ENCODE peak calls at places on chromosome 21, in eight cellular contexts. T, W, X, Q, P, A, I and H are unnamed samples.

GRCh38 chr21:20030390-20030789 is 967.8 kb upstream of the NCAM2 start:
- DNase-seq in W (no peak), X (no peak), P (no peak), T (no peak), I (no peak), Q (peak), A (no peak), H (no peak)

GRCh38 chr21:30436986-30437385 is 3.1 kb upstream of the KRTAP15-1 start:
- DNase-seq in X (no peak), W (no peak), I (no peak), P (no peak), Q (no peak), A (no peak), T (no peak), H (no peak)

GRCh38 chr21:15795533-15795932 is 65.8 kb downstream of the USP25 start:
- DNase-seq in I (no peak), Q (no peak), X (no peak), A (no peak), P (no peak), W (no peak), T (no peak), H (no peak)

GRCh38 chr21:15495965-15496364 is 233.8 kb upstream of the USP25 start:
- DNase-seq in X (no peak), I (no peak), P (no peak), Q (no peak), W (no peak), A (no peak), T (no peak), H (no peak)

GRCh38 chr21:32886339-32886738 is 114.8 kb upstream of the PAXBP1 start:
- DNase-seq in T (peak), A (no peak), W (no peak), I (no peak), Q (no peak), P (no peak), X (no peak), H (no peak)

GRCh38 chr21:23384679-23385078 is 2222.6 kb downstream of the MRPL39 start:
- DNase-seq in A (no peak), T (no peak), I (no peak), Q (no peak), P (no peak), X (no peak), W (no peak), H (no peak)

GRCh38 chr21:29961291-29962027 is 21.7 kb upstream of the GRIK1 start:
- DNase-seq in I (no peak), X (no peak), Q (no peak), T (no peak), W (no peak), P (no peak), A (no peak), H (no peak)

GRCh38 chr21:38913120-38913975 is 107.6 kb downstream of the ETS2 start:
- DNase-seq in W (peak), I (peak), X (peak), Q (peak), P (no peak), T (peak), A (peak), H (peak)

GRCh38 chr21:39510240-39510639 is 58.5 kb downstream of the SH3BGR start:
- DNase-seq in A (no peak), Q (no peak), W (no peak), I (no peak), P (no peak), X (no peak), T (no peak), H (no peak)

GRCh38 chr21:26964379-26964778 is 2.5 kb downstream of the ADAMTS5 start:
- DNase-seq in I (peak), P (no peak), X (peak), Q (peak), A (peak), W (no peak), T (no peak), H (no peak)

GRCh38 chr21:27149034-27149433 is 182.1 kb upstream of the ADAMTS5 start:
- DNase-seq in X (no peak), W (no peak), I (no peak), T (no peak), A (no peak), Q (no peak), P (no peak), H (no peak)

GRCh38 chr21:27244356-27244755 is 277.5 kb upstream of the ADAMTS5 start:
- DNase-seq in P (no peak), X (no peak), I (no peak), T (no peak), W (no peak), A (no peak), Q (no peak), H (no peak)

GRCh38 chr21:9837946-9838801 is 683.2 kb upstream of the TPTE start:
- DNase-seq in T (no peak), P (no peak), W (no peak), Q (no peak), A (no peak), X (peak), I (no peak), H (no peak)

DNA sequence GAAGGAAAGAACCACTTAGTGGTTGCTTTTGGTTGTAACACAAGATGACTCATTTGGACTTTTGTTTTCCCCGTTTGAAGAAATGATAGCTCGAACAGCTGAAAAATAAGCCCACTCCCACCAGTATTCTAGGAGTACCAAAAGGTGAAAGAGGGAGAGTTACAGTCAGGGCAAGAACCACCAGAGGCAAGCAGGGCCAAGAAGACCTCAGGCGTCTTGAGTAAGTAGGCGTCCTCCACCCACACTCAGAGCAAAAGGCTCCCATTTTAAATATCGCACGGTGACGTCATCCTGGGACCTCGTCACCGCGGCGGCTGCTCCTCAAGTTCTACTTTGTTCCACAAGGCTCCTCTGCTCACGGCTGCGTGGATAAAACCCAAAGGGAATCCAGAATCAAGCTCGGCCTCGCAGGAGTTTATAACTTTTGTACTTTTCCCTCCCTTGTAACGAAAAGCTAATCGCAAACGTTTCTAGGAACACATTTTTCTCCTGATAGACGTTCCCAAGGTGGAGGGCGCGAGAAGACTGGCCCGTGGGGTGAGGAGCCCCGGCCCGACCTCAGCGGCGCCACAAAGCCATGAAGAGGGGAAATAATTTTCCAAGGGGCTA is 1.2 kb downstream of the BTG3 start:
- DNase-seq in W (peak), A (peak), X (peak), T (peak), I (peak), Q (peak), P (peak), H (peak)
- TF ChIP-seq POLR2A in W (peak), A (peak), X (no peak), T (no peak), I (no peak), Q (no peak), P (peak), H (peak)

DNA sequence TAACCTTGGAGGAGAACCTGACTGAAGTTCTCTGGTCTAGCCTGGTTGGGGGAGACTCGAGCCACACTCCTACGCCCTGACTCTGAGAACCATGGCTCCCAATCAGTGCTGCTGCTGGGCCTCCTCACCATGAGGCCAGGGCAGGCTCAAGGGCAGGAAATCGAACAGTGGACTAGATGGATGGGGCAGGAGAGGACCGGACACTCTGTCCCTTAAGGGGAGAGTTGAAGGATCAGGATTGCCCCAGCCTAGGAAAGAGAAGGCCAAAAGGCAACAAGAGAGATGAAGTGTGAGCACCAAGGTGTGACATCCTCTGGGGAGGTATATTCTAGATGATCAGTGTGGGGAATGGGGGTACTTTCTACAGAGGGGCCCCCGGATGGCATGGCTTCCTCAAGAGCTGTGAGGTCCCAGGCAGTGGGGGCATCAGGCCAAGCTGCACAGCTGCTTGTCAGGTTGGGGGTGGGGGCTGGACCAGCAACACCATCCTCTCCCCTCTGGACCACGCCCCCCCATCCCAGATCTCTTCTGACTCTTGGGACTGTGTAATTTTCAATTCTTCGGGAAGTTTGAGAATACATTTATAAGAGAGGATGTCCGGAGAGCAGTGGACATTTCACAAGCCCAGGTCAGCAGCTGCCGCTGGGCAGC is 34.0 kb downstream of the MX1 start:
- DNase-seq in T (no peak), P (no peak), X (no peak), A (no peak), Q (no peak), W (no peak), I (no peak), H (no peak)
- TF ChIP-seq POLR2A in T (no peak), P (peak), X (no peak), A (no peak), Q (no peak), W (no peak), I (no peak), H (no peak)

DNA sequence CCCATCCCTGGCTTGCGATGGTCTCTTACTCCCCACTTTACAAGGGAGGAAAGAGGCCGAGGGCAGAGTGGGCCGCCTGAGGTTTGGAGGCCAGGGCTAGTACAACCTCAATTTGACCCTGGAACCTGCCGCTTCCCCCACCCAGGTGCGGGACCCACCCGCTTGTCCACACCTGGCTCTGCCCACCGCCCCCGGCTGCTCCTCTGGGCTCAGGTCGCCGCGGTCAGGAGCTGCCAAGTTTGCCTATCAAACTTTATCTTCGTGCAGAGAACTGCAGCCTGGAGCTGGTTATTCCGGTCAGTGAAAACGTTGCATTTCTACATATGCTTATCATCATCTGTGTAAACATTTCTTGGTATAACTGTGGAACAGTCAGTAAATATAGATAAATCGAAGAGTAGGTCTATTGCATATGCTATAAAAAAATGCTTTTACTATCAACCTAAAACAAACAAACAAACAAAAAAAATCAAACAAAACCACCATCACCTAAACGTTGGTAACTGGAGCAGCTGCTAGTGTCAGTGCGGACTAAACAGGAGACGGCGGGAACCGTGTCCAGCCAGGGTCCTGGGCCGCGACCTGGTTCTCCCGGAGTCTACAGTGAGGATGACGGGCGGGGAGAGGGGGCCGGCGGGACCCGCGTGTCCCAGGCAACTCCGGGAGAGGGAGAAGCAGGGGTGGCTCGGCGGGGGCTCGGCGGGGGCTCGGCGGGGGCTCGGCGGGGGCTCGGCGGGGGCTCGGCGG is 906 bp upstream of the ADARB1 start:
- DNase-seq in W (no peak), X (peak), P (no peak), T (peak), I (peak), A (peak), Q (no peak), H (peak)
- TF ChIP-seq POLR2A in W (no peak), X (no peak), P (no peak), T (no peak), I (no peak), A (no peak), Q (no peak), H (peak)

GRCh38 chr21:44871576-44872265 is 1.8 kb downstream of the PTTG1IP start:
- DNase-seq in X (peak), Q (peak), T (peak), A (peak), W (peak), P (no peak), I (no peak), H (peak)
- TF ChIP-seq POLR2A in X (no peak), Q (no peak), T (no peak), A (no peak), W (no peak), P (no peak), I (no peak), H (no peak)

DNA sequence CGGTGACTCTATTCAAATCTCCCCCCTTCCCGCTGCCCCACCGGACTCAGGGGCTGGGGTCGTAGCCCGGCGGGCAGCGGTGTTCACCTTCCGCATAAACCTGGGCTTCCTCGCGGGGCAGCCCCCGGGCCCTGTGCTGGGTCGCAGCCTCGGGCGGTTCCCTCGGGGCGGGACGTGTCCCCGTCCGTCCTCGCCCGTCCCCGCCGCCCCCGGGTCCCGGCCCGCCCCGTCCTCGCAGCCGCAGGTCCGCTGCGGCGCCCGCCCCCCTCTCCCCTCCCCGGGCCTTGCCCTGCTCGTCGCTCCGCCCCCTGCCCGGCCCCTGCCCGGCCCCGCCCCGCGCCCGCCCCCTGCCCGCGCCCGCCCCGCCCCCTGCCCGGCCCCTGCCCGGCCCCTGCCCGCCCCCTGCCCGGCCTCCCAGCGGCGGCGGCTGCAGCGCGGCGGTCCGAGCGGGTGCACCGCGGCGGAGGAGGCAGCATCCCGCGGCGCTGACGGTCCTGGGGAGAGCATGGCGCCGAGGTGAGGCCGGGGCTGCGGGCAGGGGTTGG is at the start of gene COL18A1:
- DNase-seq in Q (peak), X (peak), I (peak), W (no peak), P (peak), A (peak), T (peak), H (peak)
- TF ChIP-seq POLR2A in Q (no peak), X (no peak), I (peak), W (no peak), P (no peak), A (no peak), T (peak), H (no peak)

DNA sequence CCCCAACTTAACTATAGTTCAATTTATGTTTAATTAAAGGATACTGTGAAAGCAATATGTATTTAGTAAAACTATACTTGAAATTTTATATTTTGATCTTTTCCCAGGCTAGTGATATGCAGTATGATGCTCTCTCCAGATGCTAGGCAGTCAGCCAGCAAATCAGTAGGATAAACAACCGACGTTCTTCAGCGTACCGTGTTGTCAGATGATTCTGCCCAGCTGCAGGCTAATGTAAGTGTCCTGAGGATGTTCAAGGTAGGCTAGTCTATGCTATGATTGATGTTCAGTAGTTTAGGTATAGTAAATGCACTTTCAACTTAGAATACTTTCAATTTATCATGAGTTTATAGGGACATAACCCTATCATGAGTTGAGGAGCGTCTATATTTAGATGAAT is 762.6 kb downstream of the MRPL39 start:
- DNase-seq in X (no peak), I (no peak), T (no peak), W (no peak), A (no peak), Q (peak), P (no peak), H (no peak)
- TF ChIP-seq POLR2A in X (no peak), I (no peak), T (no peak), W (no peak), A (no peak), Q (no peak), P (no peak), H (no peak)

DNA sequence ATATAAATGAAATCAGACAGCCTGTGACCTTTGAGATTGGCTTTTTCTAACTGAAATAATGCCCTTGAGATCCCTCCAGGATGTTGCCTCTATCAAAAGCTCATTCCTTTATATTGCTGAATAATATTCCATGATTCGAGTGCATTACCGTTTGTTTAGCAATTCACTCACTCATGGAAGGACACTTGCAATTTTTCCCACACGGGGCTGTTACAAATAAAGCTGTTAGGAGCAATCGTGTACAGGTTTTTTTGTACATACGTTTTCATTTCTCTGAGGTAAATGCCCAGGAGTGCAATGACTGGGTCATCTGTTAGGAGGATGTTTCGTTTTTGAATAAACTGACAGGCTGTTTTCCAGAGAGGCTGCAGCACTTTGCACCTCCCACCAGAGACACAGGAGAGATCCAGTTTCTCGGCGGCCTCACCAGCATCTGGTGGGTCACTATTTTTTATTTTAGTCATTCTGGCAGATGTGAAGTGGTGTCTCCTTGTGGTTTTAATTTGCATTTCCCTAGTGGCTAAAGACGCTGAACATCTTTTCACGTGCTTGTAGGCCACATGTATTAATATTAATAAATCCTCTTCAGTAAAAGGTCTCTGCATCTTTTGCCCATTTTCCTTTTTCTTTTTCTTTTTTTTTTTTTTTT is 11.0 kb downstream of the PRDM15 start:
- DNase-seq in W (no peak), A (no peak), P (no peak), T (no peak), I (no peak), X (no peak), Q (no peak), H (no peak)
- TF ChIP-seq POLR2A in W (no peak), A (no peak), P (no peak), T (no peak), I (no peak), X (no peak), Q (no peak), H (no peak)

DNA sequence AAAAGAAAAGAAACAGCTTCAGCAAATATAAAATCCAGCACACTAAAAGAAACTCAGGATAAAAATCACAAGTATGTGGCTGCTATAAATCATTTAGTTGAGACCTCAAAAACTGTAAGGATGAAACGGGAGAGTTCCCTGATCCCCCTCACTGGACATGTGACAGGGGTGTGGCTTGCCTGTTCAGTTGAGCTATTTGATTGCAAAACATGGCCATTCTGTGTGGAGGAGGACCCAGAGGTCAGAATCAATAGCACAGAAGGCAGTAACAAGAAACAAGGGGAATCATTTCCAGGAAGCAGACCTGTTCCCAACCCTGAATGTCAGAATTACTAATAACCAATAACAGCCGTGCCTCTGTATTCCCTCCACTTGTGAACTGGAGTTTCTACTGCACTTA is 27.9 kb downstream of the RBM11 start:
- DNase-seq in W (no peak), T (no peak), I (no peak), P (no peak), X (no peak), A (no peak), Q (no peak), H (no peak)
- TF ChIP-seq POLR2A in W (no peak), T (no peak), I (no peak), P (no peak), X (no peak), A (no peak), Q (no peak), H (no peak)

GRCh38 chr21:36429672-36430546 is 44.7 kb downstream of the CHAF1B start:
- DNase-seq in X (peak), I (peak), W (peak), A (peak), T (peak), P (peak), Q (peak), H (peak)
- TF ChIP-seq POLR2A in X (no peak), I (peak), W (peak), A (no peak), T (peak), P (no peak), Q (peak), H (peak)

GRCh38 chr21:40797881-40798280 is 49.1 kb downstream of the DSCAM start:
- DNase-seq in W (no peak), Q (no peak), P (no peak), A (no peak), I (no peak), X (no peak), T (no peak), H (no peak)

GRCh38 chr21:40795313-40795712 is 51.6 kb downstream of the DSCAM start:
- DNase-seq in I (no peak), T (no peak), A (no peak), X (no peak), Q (no peak), W (no peak), P (no peak), H (no peak)

GRCh38 chr21:40788635-40789034 is 58.3 kb downstream of the DSCAM start:
- DNase-seq in X (no peak), P (no peak), I (no peak), Q (no peak), W (no peak), A (no peak), T (no peak), H (no peak)

DNA sequence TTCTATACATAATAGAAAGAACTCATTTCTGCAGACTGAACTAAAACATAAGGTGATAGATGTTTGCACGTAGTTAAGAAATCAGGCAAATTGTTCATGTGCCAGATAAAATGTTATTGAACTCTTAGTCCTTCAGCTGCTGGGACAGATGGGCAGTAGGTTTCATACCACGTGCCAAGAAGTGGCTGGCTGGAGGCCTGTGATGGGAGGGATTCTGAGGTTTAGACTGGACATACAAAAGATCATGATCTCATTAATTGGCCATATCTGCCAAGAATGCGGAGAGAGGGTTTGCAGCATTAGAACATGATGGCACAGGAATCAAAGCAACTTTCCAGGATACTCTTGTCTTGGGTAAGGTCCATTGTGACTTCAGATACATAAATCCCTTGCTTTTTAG is 53.9 kb downstream of the DSCAM start:
- DNase-seq in A (no peak), I (no peak), T (no peak), X (no peak), W (no peak), P (no peak), Q (no peak), H (no peak)
- TF ChIP-seq POLR2A in A (no peak), I (no peak), T (no peak), X (no peak), W (no peak), P (no peak), Q (no peak), H (no peak)